ENCODE peak calls at places on chromosomes 5 and 9, in nine cellular contexts. One of them, this sample, is unnamed.

GRCh38 chr5:10702911-10703491 is 58.0 kb downstream of the DAP start:
- DNase-seq in Peyer's patch: no peak
- DNase-seq in transverse colon: no peak
- DNase-seq in brain microvascular endothelial cell: peak
- DNase-seq in dorsolateral prefrontal cortex: no peak
- DNase-seq in A549: no peak
- DNase-seq in GM23338: no peak
- DNase-seq in fibroblast of lung: peak
- DNase-seq in heart left ventricle: no peak
- DNase-seq in this sample: no peak

GRCh38 chr9:135034106-135034505 is 53.4 kb upstream of the OLFM1 start:
- DNase-seq in transverse colon: no peak
- DNase-seq in brain microvascular endothelial cell: no peak
- DNase-seq in heart left ventricle: no peak
- DNase-seq in GM23338: no peak
- DNase-seq in fibroblast of lung: no peak
- DNase-seq in Peyer's patch: peak
- DNase-seq in dorsolateral prefrontal cortex: no peak
- DNase-seq in A549: no peak
- DNase-seq in this sample: no peak

GRCh38 chr5:169652057-169652456 is 15.0 kb downstream of the DOCK2 start:
- DNase-seq in GM23338: no peak
- DNase-seq in brain microvascular endothelial cell: no peak
- DNase-seq in A549: no peak
- DNase-seq in fibroblast of lung: no peak
- DNase-seq in dorsolateral prefrontal cortex: no peak
- DNase-seq in heart left ventricle: peak
- DNase-seq in Peyer's patch: no peak
- DNase-seq in transverse colon: no peak
- DNase-seq in this sample: no peak

GRCh38 chr5:100889896-100890295 is 13.2 kb downstream of the ST8SIA4 start:
- DNase-seq in dorsolateral prefrontal cortex: no peak
- DNase-seq in Peyer's patch: no peak
- DNase-seq in GM23338: no peak
- DNase-seq in fibroblast of lung: no peak
- DNase-seq in A549: no peak
- DNase-seq in transverse colon: no peak
- DNase-seq in heart left ventricle: no peak
- DNase-seq in brain microvascular endothelial cell: no peak
- DNase-seq in this sample: no peak

GRCh38 chr9:99050292-99050911 is 54.5 kb upstream of the TGFBR1 start:
- DNase-seq in A549: peak
- DNase-seq in GM23338: no peak
- DNase-seq in fibroblast of lung: peak
- DNase-seq in Peyer's patch: no peak
- DNase-seq in brain microvascular endothelial cell: peak
- DNase-seq in transverse colon: no peak
- DNase-seq in heart left ventricle: no peak
- DNase-seq in dorsolateral prefrontal cortex: no peak
- DNase-seq in this sample: no peak

GRCh38 chr5:139691275-139691629 is 43.1 kb downstream of the CXXC5 start:
- DNase-seq in GM23338: no peak
- DNase-seq in dorsolateral prefrontal cortex: no peak
- DNase-seq in Peyer's patch: no peak
- DNase-seq in transverse colon: no peak
- DNase-seq in heart left ventricle: no peak
- DNase-seq in brain microvascular endothelial cell: no peak
- DNase-seq in A549: no peak
- DNase-seq in fibroblast of lung: no peak
- DNase-seq in this sample: no peak

GRCh38 chr9:96209407-96210031 is 92.5 kb downstream of the HSD17B3 start:
- DNase-seq in heart left ventricle: no peak
- DNase-seq in Peyer's patch: no peak
- DNase-seq in brain microvascular endothelial cell: peak
- DNase-seq in A549: no peak
- DNase-seq in transverse colon: no peak
- DNase-seq in GM23338: no peak
- DNase-seq in dorsolateral prefrontal cortex: no peak
- DNase-seq in fibroblast of lung: peak
- DNase-seq in this sample: no peak

GRCh38 chr5:147763791-147764525 is 18.6 kb downstream of the JAKMIP2 start:
- DNase-seq in heart left ventricle: no peak
- DNase-seq in transverse colon: no peak
- DNase-seq in fibroblast of lung: peak
- DNase-seq in GM23338: no peak
- DNase-seq in A549: no peak
- DNase-seq in dorsolateral prefrontal cortex: no peak
- DNase-seq in Peyer's patch: no peak
- DNase-seq in brain microvascular endothelial cell: peak
- DNase-seq in this sample: no peak

GRCh38 chr5:36719266-36719665 is 112.9 kb downstream of the SLC1A3 start:
- DNase-seq in Peyer's patch: no peak
- DNase-seq in fibroblast of lung: no peak
- DNase-seq in dorsolateral prefrontal cortex: no peak
- DNase-seq in transverse colon: no peak
- DNase-seq in heart left ventricle: no peak
- DNase-seq in A549: no peak
- DNase-seq in brain microvascular endothelial cell: no peak
- DNase-seq in GM23338: no peak
- DNase-seq in this sample: no peak

GRCh38 chr9:3027260-3027659 is 183.4 kb upstream of the PUM3 start:
- DNase-seq in transverse colon: no peak
- DNase-seq in Peyer's patch: no peak
- DNase-seq in A549: no peak
- DNase-seq in fibroblast of lung: no peak
- DNase-seq in heart left ventricle: no peak
- DNase-seq in brain microvascular endothelial cell: no peak
- DNase-seq in dorsolateral prefrontal cortex: no peak
- DNase-seq in GM23338: no peak
- DNase-seq in this sample: no peak

DNA sequence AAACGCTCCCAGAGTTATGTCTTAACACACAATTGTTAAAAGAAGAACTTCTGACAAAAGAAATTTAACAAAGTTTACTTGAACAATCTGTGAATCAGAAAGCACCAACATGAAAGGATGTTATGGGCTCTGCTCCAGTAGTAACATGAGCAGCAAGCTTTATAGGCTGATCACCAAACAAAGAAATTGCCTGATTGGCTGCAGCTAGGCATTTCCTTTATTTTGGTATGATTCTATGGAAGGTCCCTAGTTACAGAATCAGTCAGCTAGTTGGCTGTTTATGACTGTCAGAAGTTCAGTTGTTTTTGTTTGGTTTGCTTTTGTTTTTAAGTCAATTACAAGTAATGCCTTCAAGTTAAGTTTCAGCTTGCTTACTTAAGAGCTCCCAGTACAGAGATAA is 102.4 kb upstream of the SMC2 start:
- DNase-seq in A549: no peak
- DNase-seq in Peyer's patch: no peak
- DNase-seq in brain microvascular endothelial cell: peak
- DNase-seq in heart left ventricle: no peak
- DNase-seq in dorsolateral prefrontal cortex: no peak
- DNase-seq in GM23338: no peak
- DNase-seq in transverse colon: no peak
- DNase-seq in fibroblast of lung: no peak
- DNase-seq in this sample: no peak
- H3K4me3 ChIP-seq in A549: no peak
- H3K4me3 ChIP-seq in Peyer's patch: no peak
- H3K4me3 ChIP-seq in brain microvascular endothelial cell: no peak
- H3K4me3 ChIP-seq in heart left ventricle: no peak
- H3K4me3 ChIP-seq in dorsolateral prefrontal cortex: no peak
- H3K4me3 ChIP-seq in GM23338: no peak
- H3K4me3 ChIP-seq in transverse colon: no peak
- H3K4me3 ChIP-seq in fibroblast of lung: no peak
- H3K4me3 ChIP-seq in this sample: no peak

DNA sequence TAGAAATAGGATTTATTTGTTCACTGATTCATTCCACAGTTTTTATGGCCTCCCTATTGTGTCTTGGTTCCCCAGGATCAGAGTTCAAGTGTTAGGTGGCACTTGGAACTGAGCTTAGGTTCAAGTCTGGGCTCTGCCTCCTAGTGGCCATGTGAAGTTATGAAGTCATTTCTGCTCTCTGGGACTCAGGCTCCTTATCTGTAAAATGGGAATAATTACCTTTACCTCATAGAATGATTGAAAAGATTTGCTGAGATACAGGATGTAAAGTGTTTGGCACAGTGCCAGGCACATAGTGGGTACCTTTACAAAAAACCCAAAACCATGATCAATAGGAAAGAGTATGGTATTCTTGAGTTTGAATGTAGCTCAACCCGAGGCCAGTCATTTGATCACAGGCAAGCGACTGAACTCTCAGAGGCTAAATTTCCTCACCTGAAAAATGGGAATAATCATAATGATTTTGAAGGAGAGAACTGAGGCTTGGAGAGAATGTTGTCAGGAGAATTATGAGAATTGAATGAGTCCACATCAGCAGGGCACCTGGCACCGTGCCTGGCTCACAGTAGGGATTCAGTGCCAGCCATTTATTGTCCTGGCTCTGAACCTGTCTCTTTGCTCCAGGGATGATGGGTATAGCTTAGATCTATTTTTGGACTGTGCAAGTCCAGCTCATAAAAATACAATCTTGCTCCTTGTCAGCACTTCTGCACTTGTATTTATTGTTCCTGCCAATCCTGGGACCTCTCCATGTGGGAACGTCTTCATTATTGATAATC is 10.7 kb downstream of the NSG2 start:
- DNase-seq in brain microvascular endothelial cell: no peak
- DNase-seq in transverse colon: no peak
- DNase-seq in dorsolateral prefrontal cortex: no peak
- DNase-seq in A549: no peak
- DNase-seq in Peyer's patch: no peak
- DNase-seq in GM23338: peak
- DNase-seq in fibroblast of lung: no peak
- DNase-seq in heart left ventricle: peak
- DNase-seq in this sample: no peak
- TF ChIP-seq CTCF in brain microvascular endothelial cell: no peak
- TF ChIP-seq CTCF in transverse colon: no peak
- TF ChIP-seq CTCF in dorsolateral prefrontal cortex: no peak
- TF ChIP-seq CTCF in A549: no peak
- TF ChIP-seq CTCF in Peyer's patch: no peak
- TF ChIP-seq CTCF in GM23338: peak
- TF ChIP-seq CTCF in fibroblast of lung: no peak
- TF ChIP-seq CTCF in heart left ventricle: no peak
- TF ChIP-seq CTCF in this sample: no peak

DNA sequence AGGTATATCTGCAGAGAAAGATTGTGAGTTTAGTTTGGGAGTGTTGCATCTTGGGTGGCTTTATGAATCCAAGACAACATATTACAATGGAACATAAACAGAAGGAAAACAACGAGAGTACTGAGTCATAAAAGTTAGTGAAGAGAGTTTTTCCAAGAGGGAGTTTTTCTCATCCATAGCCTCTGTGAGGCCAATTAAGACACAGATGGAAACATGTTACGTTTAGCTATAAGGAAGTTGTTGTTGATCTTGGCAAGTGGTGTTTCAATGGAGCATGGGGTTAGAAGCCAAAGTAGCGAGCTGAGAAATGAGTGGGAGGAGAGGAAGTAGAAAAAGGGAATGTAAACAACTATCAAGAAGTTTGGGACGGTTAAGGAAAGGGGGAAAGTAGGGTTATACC is 53.3 kb upstream of the SPATA31D4 start:
- DNase-seq in Peyer's patch: no peak
- DNase-seq in brain microvascular endothelial cell: peak
- DNase-seq in fibroblast of lung: peak
- DNase-seq in GM23338: no peak
- DNase-seq in heart left ventricle: peak
- DNase-seq in A549: no peak
- DNase-seq in dorsolateral prefrontal cortex: no peak
- DNase-seq in transverse colon: peak
- DNase-seq in this sample: peak
- H3K27ac ChIP-seq in Peyer's patch: no peak
- H3K27ac ChIP-seq in brain microvascular endothelial cell: peak
- H3K27ac ChIP-seq in fibroblast of lung: peak
- H3K27ac ChIP-seq in GM23338: no peak
- H3K27ac ChIP-seq in heart left ventricle: peak
- H3K27ac ChIP-seq in A549: no peak
- H3K27ac ChIP-seq in dorsolateral prefrontal cortex: no peak
- H3K27ac ChIP-seq in transverse colon: peak
- H3K27ac ChIP-seq in this sample: peak

DNA sequence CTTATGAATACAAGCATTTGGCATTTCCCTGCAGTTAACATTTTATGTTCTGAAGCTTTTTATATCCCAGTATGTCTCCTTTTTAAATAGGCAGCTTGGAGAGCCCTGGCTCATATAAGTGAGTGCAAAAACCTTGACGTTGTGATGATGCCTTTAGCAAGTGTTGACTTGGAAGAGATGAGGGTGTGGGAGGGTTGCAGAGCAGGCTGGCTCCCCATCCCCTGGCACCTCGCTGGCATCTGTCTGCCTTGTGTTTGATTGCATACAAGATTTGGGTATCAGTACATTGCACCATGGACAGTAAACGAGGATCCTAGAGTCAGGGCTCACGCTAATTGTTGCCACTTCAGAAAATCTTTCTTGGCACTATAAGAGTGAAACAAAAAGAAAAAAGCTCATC is 42.2 kb upstream of the DIRAS2 start:
- DNase-seq in brain microvascular endothelial cell: no peak
- DNase-seq in GM23338: no peak
- DNase-seq in heart left ventricle: no peak
- DNase-seq in Peyer's patch: no peak
- DNase-seq in dorsolateral prefrontal cortex: peak
- DNase-seq in transverse colon: no peak
- DNase-seq in A549: no peak
- DNase-seq in fibroblast of lung: no peak
- DNase-seq in this sample: no peak
- H3K4me3 ChIP-seq in brain microvascular endothelial cell: no peak
- H3K4me3 ChIP-seq in GM23338: no peak
- H3K4me3 ChIP-seq in heart left ventricle: no peak
- H3K4me3 ChIP-seq in Peyer's patch: no peak
- H3K4me3 ChIP-seq in dorsolateral prefrontal cortex: no peak
- H3K4me3 ChIP-seq in transverse colon: no peak
- H3K4me3 ChIP-seq in A549: no peak
- H3K4me3 ChIP-seq in fibroblast of lung: no peak
- H3K4me3 ChIP-seq in this sample: no peak

GRCh38 chr5:79133121-79133656 is 21.6 kb downstream of the BHMT start:
- DNase-seq in brain microvascular endothelial cell: no peak
- DNase-seq in A549: no peak
- DNase-seq in dorsolateral prefrontal cortex: no peak
- DNase-seq in Peyer's patch: no peak
- DNase-seq in transverse colon: no peak
- DNase-seq in GM23338: peak
- DNase-seq in heart left ventricle: no peak
- DNase-seq in fibroblast of lung: peak
- DNase-seq in this sample: peak
- TF ChIP-seq CTCF in brain microvascular endothelial cell: no peak
- TF ChIP-seq CTCF in A549: peak
- TF ChIP-seq CTCF in dorsolateral prefrontal cortex: peak
- TF ChIP-seq CTCF in Peyer's patch: peak
- TF ChIP-seq CTCF in transverse colon: peak
- TF ChIP-seq CTCF in GM23338: peak
- TF ChIP-seq CTCF in heart left ventricle: peak
- TF ChIP-seq CTCF in fibroblast of lung: no peak
- TF ChIP-seq CTCF in this sample: peak